ENCODE peak calls at places on chromosomes 4 and X, in eight cellular contexts. W is dorsolateral prefrontal cortex; L is substantia nigra; K is AG09319; D is stimulated activated naive CD8-positive, alpha-beta T cell treated with anti-CD3 and anti-CD28 coated beads, Interleukin-15, amount 100 ng/mL, for 72 hours; I is activated naive CD4-positive, alpha-beta T cell; J is activated T-helper 1 cell treated with anti-CD3 and anti-CD28 coated beads, Interleukin-2, amount 50 U/mL, for 16 hours; T is stimulated activated CD8-positive, alpha-beta memory T cell treated with anti-CD3 and anti-CD28 coated beads, Interleukin-7, amount 100 ng/mL, for 1 hour. E is an unnamed sample.

GRCh38 chr4:107826427-107826980 is 1.8 kb downstream of the SGMS2 start:
- DNase-seq in W (no peak), L (no peak), K (no peak), D (no peak), I (no peak), J (no peak), T (no peak), E (no peak)

GRCh38 chrX:18946157-18946556 is 37.8 kb downstream of the PHKA2 start:
- DNase-seq in W (no peak), L (no peak), K (no peak), D (no peak), I (no peak), J (no peak), T (no peak), E (no peak)

GRCh38 chrX:107676559-107677378 is 48.5 kb downstream of the PRPS1 start:
- DNase-seq in W (peak; percentile 50), L (peak; percentile 41), K (peak; percentile 61), D (peak; percentile 48), I (peak; percentile 18), J (no peak), T (no peak), E (peak; percentile 79)

GRCh38 chr4:3466691-3467600 is 3.8 kb downstream of the DOK7 start:
- DNase-seq in W (no peak), L (no peak), K (no peak), D (no peak), I (no peak), J (no peak), T (no peak), E (no peak)

GRCh38 chrX:115177941-115178340 is 11.3 kb upstream of the RBMXL3 start:
- DNase-seq in W (no peak), L (no peak), K (no peak), D (no peak), I (no peak), J (no peak), T (no peak), E (no peak)

GRCh38 chrX:43750248-43750676 is 94.2 kb downstream of the MAOA start:
- DNase-seq in W (no peak), L (peak; percentile 10), K (peak; percentile 14), D (peak; percentile 16), I (no peak), J (peak; percentile 4), T (peak; percentile 4), E (no peak)

GRCh38 chr4:8409271-8410065 is 31.1 kb downstream of the ACOX3 start:
- DNase-seq in W (no peak), L (no peak), K (no peak), D (no peak), I (no peak), J (peak; percentile 21), T (peak; percentile 29), E (no peak)

GRCh38 chrX:101057095-101057714 is 5.3 kb upstream of the TRMT2B start:
- DNase-seq in W (no peak), L (no peak), K (no peak), D (no peak), I (no peak), J (no peak), T (no peak), E (no peak)

GRCh38 chr4:94559351-94559806 is 107.6 kb downstream of the PDLIM5 start:
- DNase-seq in W (no peak), L (no peak), K (peak; percentile 81), D (no peak), I (no peak), J (no peak), T (no peak), E (peak; percentile 55)

GRCh38 chr4:18934197-18934596 is 912.6 kb upstream of the LCORL start:
- DNase-seq in W (no peak), L (no peak), K (no peak), D (no peak), I (no peak), J (no peak), T (no peak), E (no peak)

GRCh38 chr4:78040431-78040830 is 16.7 kb upstream of the FRAS1 start:
- DNase-seq in W (no peak), L (no peak), K (no peak), D (no peak), I (no peak), J (no peak), T (no peak), E (no peak)

GRCh38 chr4:8391071-8391470 is 49.5 kb downstream of the ACOX3 start:
- DNase-seq in W (no peak), L (no peak), K (no peak), D (no peak), I (no peak), J (no peak), T (no peak), E (no peak)

GRCh38 chr4:98671131-98671530 is 12.7 kb upstream of the TSPAN5 start:
- DNase-seq in W (no peak), L (no peak), K (no peak), D (no peak), I (no peak), J (no peak), T (no peak), E (no peak)

GRCh38 chr4:40122941-40123340 is 66.3 kb downstream of the N4BP2 start:
- DNase-seq in W (no peak), L (no peak), K (no peak), D (no peak), I (no peak), J (no peak), T (no peak), E (no peak)

GRCh38 chr4:7876096-7876993 is 63.3 kb downstream of the AFAP1 start:
- DNase-seq in W (no peak), L (no peak), K (no peak), D (peak; percentile 36), I (no peak), J (no peak), T (peak; percentile 23), E (no peak)

GRCh38 chrX:102765794-102766193 is 45.3 kb downstream of the GPRASP3 start:
- DNase-seq in W (no peak), L (no peak), K (peak; percentile 25), D (no peak), I (no peak), J (no peak), T (no peak), E (no peak)

GRCh38 chr4:139214039-139214534 is 37.1 kb upstream of the ELF2 start:
- DNase-seq in W (no peak), L (no peak), K (no peak), D (no peak), I (no peak), J (no peak), T (no peak), E (no peak)

GRCh38 chr4:180664766-180665368 is 1578.3 kb upstream of the TENM3 start:
- DNase-seq in W (peak; percentile 49), L (peak; percentile 54), K (peak; percentile 65), D (peak; percentile 38), I (no peak), J (no peak), T (peak; percentile 2), E (peak; percentile 7)

GRCh38 chr4:3388461-3389185 is 53.1 kb upstream of the HGFAC start:
- DNase-seq in W (no peak), L (no peak), K (peak; percentile 38), D (no peak), I (no peak), J (no peak), T (no peak), E (no peak)

GRCh38 chr4:1241466-1241935 is 7.4 kb downstream of the CTBP1 start:
- DNase-seq in W (no peak), L (no peak), K (no peak), D (no peak), I (no peak), J (no peak), T (no peak), E (no peak)